ENCODE peak calls at places on chromosomes 5 and 9, in eight cellular contexts. C is stomach; O is astrocyte of the spinal cord; I is HCT116; Y is CD8-positive, alpha-beta T cell; J is MM.1S; G is heart left ventricle; R is vagina. Q is an unnamed sample.

GRCh38 chr9:130268521-130269131 is 3.1 kb downstream of the HMCN2 start:
- DNase-seq in Y (no peak), J (no peak), O (no peak), I (no peak), G (no peak), R (peak), C (no peak), Q (no peak)

GRCh38 chr5:53482717-53483638 is 2.5 kb downstream of the FST start:
- DNase-seq in Y (no peak), I (no peak), O (peak), R (no peak), G (peak), J (peak), C (peak), Q (no peak)

GRCh38 chr9:28453918-28454317 is 880.6 kb upstream of the C9orf72 start:
- DNase-seq in Y (no peak), J (no peak), G (no peak), O (no peak), I (no peak), R (no peak), C (no peak), Q (no peak)

GRCh38 chr5:176151286-176151685 is 86.9 kb upstream of the SIMC1 start:
- DNase-seq in R (no peak), J (no peak), O (peak), I (no peak), Y (no peak), C (no peak), G (no peak), Q (no peak)

GRCh38 chr9:93680445-93681315 is 104.3 kb downstream of the PHF2 start:
- DNase-seq in I (no peak), R (peak), Y (peak), C (peak), G (peak), O (no peak), J (no peak), Q (no peak)

GRCh38 chr5:55343609-55344008 is 35.8 kb downstream of the MTREX start:
- DNase-seq in G (no peak), Y (no peak), C (no peak), I (no peak), R (no peak), O (no peak), J (no peak), Q (no peak)

GRCh38 chr5:149617760-149618306 is 36.5 kb downstream of the ARHGEF37 start:
- DNase-seq in Y (no peak), R (no peak), G (no peak), I (no peak), J (no peak), O (no peak), C (no peak), Q (no peak)

GRCh38 chr5:143985832-143986485 is 174.0 kb downstream of the HMHB1 start:
- DNase-seq in I (no peak), Y (no peak), O (peak), J (no peak), R (no peak), G (no peak), C (no peak), Q (no peak)

GRCh38 chr9:133690111-133690561 is 48.0 kb downstream of the SARDH start:
- DNase-seq in Y (no peak), R (no peak), O (no peak), I (no peak), C (no peak), J (no peak), G (peak), Q (no peak)

GRCh38 chr5:43729846-43730478 is 127.0 kb downstream of the NNT start:
- DNase-seq in Y (no peak), O (peak), G (no peak), R (no peak), C (no peak), I (peak), J (peak), Q (no peak)

GRCh38 chr5:114581136-114581535 is 219.3 kb downstream of the KCNN2 start:
- DNase-seq in C (no peak), G (no peak), J (no peak), I (no peak), R (no peak), O (no peak), Y (no peak), Q (no peak)

GRCh38 chr9:107158321-107158720 is 124.8 kb upstream of the RAD23B start:
- DNase-seq in O (peak), G (no peak), J (no peak), C (no peak), I (peak), Y (no peak), R (no peak), Q (no peak)

GRCh38 chr9:135857371-135857786 is 50.0 kb downstream of the CAMSAP1 start:
- DNase-seq in Y (no peak), R (no peak), O (peak), G (no peak), C (no peak), I (no peak), J (no peak), Q (no peak)

GRCh38 chr9:107335331-107335730 is 52.3 kb downstream of the RAD23B start:
- DNase-seq in J (no peak), R (no peak), C (no peak), G (no peak), I (no peak), Y (no peak), O (no peak), Q (no peak)

GRCh38 chr5:92559743-92560142 is 1021.3 kb downstream of the NR2F1-AS1 start:
- DNase-seq in J (no peak), G (no peak), I (peak), C (no peak), R (no peak), Y (no peak), O (peak), Q (no peak)

GRCh38 chr5:95631991-95632675 is 12.2 kb downstream of the GPR150 start:
- DNase-seq in G (no peak), R (no peak), I (no peak), Y (peak), O (peak), J (peak), C (no peak), Q (no peak)

GRCh38 chr5:150129813-150130492 is 25.7 kb downstream of the PDGFRB start:
- DNase-seq in R (no peak), C (peak), J (peak), I (peak), G (peak), Y (peak), O (peak), Q (peak)

GRCh38 chr9:97387504-97387886 is 24.4 kb upstream of the TDRD7 start:
- DNase-seq in G (no peak), Y (no peak), R (no peak), I (no peak), O (no peak), C (no peak), J (peak), Q (no peak)

GRCh38 chr5:96997265-96997859 is 61.5 kb downstream of the LNPEP start:
- DNase-seq in I (peak), C (no peak), R (no peak), J (peak), O (peak), G (no peak), Y (no peak), Q (no peak)

GRCh38 chr5:133147411-133147810 is 95.6 kb downstream of the HSPA4 start:
- DNase-seq in Y (peak), I (no peak), R (no peak), G (no peak), O (peak), C (no peak), J (no peak), Q (no peak)

GRCh38 chr9:37775216-37775919 is 9.5 kb downstream of the EXOSC3 start:
- DNase-seq in I (no peak), G (no peak), Y (no peak), O (no peak), C (no peak), J (no peak), R (no peak), Q (no peak)

GRCh38 chr9:136648746-136649145 is 14.0 kb upstream of the EGFL7 start:
- DNase-seq in R (no peak), Y (no peak), C (no peak), J (no peak), O (no peak), I (no peak), G (peak), Q (no peak)

DNA sequence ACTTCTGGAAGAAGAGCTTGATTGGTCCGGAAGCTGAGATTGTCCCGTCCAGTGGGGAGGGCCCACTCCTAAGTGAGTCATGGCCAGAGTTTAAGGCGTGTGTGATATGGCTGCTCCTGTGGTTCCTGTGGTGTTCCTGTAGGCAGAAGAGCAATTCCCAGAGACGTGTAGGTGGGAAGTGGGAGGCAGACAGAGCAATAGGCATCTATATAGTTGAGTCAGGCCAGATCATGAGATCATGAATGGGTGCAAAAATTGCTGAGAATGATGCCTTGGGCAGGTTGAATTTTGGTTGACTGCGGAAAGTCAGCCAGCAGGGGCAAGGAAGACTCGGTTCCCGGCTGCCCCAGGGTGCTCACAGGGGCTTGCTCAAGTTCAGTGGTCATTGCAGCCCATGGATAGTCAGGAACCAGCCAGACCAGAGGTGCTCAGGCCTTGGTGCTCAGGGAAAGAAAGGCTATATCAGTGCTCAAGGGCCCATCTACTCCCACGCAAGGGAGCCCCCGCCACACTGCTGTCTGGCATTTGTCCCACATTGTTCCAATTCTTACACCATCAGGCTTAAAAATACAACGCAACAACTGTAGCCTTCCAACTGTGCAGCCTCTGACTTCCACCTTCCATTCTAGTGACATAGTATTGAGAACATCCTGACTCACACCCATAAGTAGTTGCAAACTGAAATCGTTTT is 21.0 kb upstream of the GSN start:
- DNase-seq in R (no peak), G (no peak), C (no peak), Y (no peak), I (no peak), J (no peak), O (peak), Q (no peak)
- H3K4me3 ChIP-seq in R (no peak), G (no peak), C (no peak), Y (no peak), I (no peak), J (no peak), O (no peak), Q (no peak)

GRCh38 chr9:4740623-4741364 is at the start of gene AK3:
- DNase-seq in R (no peak), Y (peak), I (peak), O (peak), J (peak), C (peak), G (peak), Q (peak)
- TF ChIP-seq CTCF in R (no peak), Y (no peak), I (no peak), O (peak), J (peak), C (no peak), G (peak), Q (peak)

GRCh38 chr5:1553642-1554409 is 30.1 kb upstream of the LPCAT1 start:
- DNase-seq in C (no peak), J (no peak), I (no peak), R (peak), G (peak), Y (no peak), O (no peak), Q (no peak)

GRCh38 chr5:1551913-1552312 is 28.2 kb upstream of the LPCAT1 start:
- DNase-seq in I (no peak), R (peak), J (no peak), O (no peak), Y (no peak), G (no peak), C (no peak), Q (no peak)

GRCh38 chr5:1554410-1554967 is 30.7 kb upstream of the LPCAT1 start:
- DNase-seq in I (no peak), J (no peak), G (peak), C (no peak), O (no peak), Y (no peak), R (peak), Q (no peak)

GRCh38 chr5:1551426-1551825 is 27.7 kb upstream of the LPCAT1 start:
- DNase-seq in J (no peak), R (no peak), C (no peak), G (peak), I (no peak), O (no peak), Y (no peak), Q (no peak)

DNA sequence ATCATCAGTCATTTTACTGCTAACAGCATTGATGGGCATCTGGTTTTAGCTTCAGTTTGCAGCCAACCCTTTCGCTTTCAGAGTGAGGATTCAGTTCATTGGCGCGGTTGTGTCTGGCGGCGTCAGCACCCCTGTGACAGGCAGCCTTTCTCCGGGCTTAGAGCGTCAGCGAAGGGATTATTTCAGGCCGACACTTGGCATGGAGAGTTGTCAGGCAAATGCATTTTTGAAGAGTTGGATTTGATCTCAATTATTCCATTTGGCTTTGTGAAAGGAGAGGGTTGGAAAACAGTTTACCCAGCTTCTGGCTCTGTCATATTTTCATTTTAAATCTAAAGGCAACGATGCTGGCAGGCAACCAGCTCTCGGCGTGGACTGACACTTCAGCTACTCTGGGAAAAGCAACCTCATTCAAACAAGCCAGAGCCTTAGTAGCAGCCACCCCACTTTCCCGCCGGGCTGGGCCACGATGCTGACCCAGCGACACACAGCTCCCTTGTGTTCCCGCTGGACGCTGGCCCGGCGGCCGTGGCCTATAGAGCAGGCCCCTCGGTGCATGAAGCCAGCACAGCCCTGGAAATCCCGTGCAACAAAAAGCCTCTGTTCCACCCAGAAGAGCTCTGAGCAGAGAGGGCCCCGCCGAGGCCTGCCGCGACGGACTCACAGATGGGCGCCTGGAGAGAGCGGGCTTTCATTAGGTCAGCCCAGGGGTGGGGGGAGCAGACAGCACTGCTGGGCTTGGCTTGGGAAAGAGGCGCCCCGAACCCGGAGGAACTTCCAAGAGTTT is 28.9 kb upstream of the LPCAT1 start:
- DNase-seq in I (no peak), J (peak), R (peak), G (peak), O (no peak), C (no peak), Y (no peak), Q (peak)
- H3K4me3 ChIP-seq in I (no peak), J (no peak), R (no peak), G (no peak), O (no peak), C (no peak), Y (no peak), Q (peak)

DNA sequence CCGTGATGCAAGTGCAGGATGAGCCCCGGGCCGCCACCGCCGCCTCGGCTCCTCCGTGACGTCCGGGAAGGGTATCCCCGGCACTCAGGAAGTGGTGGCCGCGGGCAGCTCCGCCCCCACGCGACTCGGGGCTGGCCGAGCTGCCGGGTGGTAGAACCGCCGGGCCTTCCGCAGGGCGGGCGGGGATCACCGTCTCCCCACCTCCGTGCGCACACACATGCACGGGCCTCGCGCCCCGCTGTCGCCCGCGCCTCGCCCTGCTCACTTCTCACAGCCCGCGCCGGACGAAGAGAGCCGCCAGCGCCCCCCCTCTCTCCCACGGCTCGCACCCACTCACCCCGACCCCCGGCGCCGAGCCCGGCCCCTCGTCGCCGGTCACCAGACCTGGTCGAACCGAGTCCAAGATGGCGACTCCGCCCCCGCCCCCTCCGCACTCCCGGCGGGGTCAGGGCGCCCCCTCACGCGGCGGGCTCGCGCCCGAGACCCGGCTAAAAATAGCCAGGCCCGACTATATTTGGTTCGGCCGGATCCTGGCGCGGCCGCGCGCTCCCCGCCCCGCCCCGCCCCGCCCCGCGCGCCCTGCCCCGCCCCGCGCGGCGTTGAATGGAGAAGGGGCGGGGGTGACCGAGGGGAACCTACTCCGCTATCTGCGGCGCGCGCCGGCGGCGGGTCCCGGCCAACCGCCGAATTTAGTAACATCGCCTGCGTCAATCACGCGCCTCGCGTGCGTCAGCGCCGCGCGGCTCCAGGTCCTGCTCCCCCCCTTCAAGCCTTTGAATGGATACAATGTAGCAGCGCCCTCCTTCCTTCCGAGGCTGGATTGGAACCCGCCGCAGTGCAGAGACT is 2.0 kb upstream of the NR4A3 start:
- DNase-seq in J (peak), C (peak), Y (peak), O (peak), G (peak), R (no peak), I (peak), Q (peak)
- TF ChIP-seq CTCF in J (no peak), C (no peak), Y (no peak), O (no peak), G (no peak), R (peak), I (no peak), Q (peak)